ENCODE peak calls at places on chromosomes 3 and 15, in eight cellular contexts. G is ovary, L is HepG2, D is heart left ventricle, Q is GM12864, K is Panc1, T is psoas muscle, N is endodermal cell. I is an unnamed sample.

GRCh38 chr15:94119923-94120775 is 111.2 kb upstream of the MCTP2 start:
- DNase-seq in G (peak), L (peak), D (no peak), Q (peak), K (peak), T (no peak), N (peak), I (no peak)

GRCh38 chr3:3586843-3587626 is 212.2 kb upstream of the LRRN1 start:
- DNase-seq in G (no peak), L (no peak), D (no peak), Q (no peak), K (no peak), T (no peak), N (no peak), I (no peak)

GRCh38 chr15:62895905-62896316 is 146.6 kb upstream of the TPM1 start:
- DNase-seq in G (no peak), L (peak), D (no peak), Q (no peak), K (peak), T (no peak), N (no peak), I (no peak)

GRCh38 chr3:144109944-144110343 is 138.3 kb downstream of the DIPK2A start:
- DNase-seq in G (no peak), L (no peak), D (no peak), Q (no peak), K (no peak), T (no peak), N (no peak), I (no peak)

GRCh38 chr3:110625126-110625798 is 446.4 kb upstream of the NECTIN3 start:
- DNase-seq in G (no peak), L (no peak), D (no peak), Q (no peak), K (no peak), T (no peak), N (peak), I (no peak)

GRCh38 chr3:123042413-123042812 is 14.8 kb upstream of the SEMA5B start:
- DNase-seq in G (no peak), L (no peak), D (no peak), Q (no peak), K (no peak), T (no peak), N (no peak), I (no peak)

GRCh38 chr15:61558172-61559146 is 329.4 kb upstream of the RORA start:
- DNase-seq in G (no peak), L (no peak), D (no peak), Q (no peak), K (no peak), T (no peak), N (no peak), I (no peak)

GRCh38 chr15:69056365-69056764 is 41.9 kb downstream of the NOX5 start:
- DNase-seq in G (no peak), L (no peak), D (no peak), Q (no peak), K (no peak), T (no peak), N (peak), I (no peak)

GRCh38 chr3:178847170-178847569 is 224.4 kb downstream of the ZMAT3 start:
- DNase-seq in G (no peak), L (no peak), D (no peak), Q (no peak), K (no peak), T (no peak), N (no peak), I (no peak)

GRCh38 chr3:49607105-49607591 is 52.9 kb downstream of the BSN start:
- DNase-seq in G (no peak), L (no peak), D (no peak), Q (no peak), K (no peak), T (no peak), N (peak), I (no peak)

GRCh38 chr3:131193671-131194291 is 167.1 kb downstream of the NEK11 start:
- DNase-seq in G (no peak), L (no peak), D (no peak), Q (no peak), K (no peak), T (no peak), N (no peak), I (no peak)

GRCh38 chr15:23708332-23708731 is 21.2 kb upstream of the NDN start:
- DNase-seq in G (no peak), L (no peak), D (no peak), Q (no peak), K (no peak), T (no peak), N (no peak), I (no peak)

GRCh38 chr3:20141841-20142240 is 44.2 kb downstream of the SGO1 start:
- DNase-seq in G (peak), L (no peak), D (no peak), Q (no peak), K (no peak), T (peak), N (peak), I (no peak)

GRCh38 chr3:12155833-12156232 is 2.9 kb downstream of the TIMP4 start:
- DNase-seq in G (no peak), L (peak), D (no peak), Q (no peak), K (no peak), T (no peak), N (no peak), I (no peak)

GRCh38 chr3:120093119-120093922 is 926 bp downstream of the GSK3B start:
- DNase-seq in G (no peak), L (no peak), D (peak), Q (peak), K (no peak), T (no peak), N (no peak), I (no peak)

GRCh38 chr3:100402150-100402706 is 889 bp downstream of the LNP1 start:
- DNase-seq in G (no peak), L (no peak), D (no peak), Q (no peak), K (no peak), T (no peak), N (no peak), I (no peak)

GRCh38 chr3:108441081-108441507 is 69.3 kb downstream of the MYH15 start:
- DNase-seq in G (no peak), L (no peak), D (no peak), Q (no peak), K (no peak), T (no peak), N (peak), I (no peak)

GRCh38 chr3:192273611-192274010 is 453.7 kb downstream of the FGF12 start:
- DNase-seq in G (no peak), L (no peak), D (no peak), Q (no peak), K (no peak), T (no peak), N (no peak), I (no peak)

GRCh38 chr3:66037330-66037985 is 1.3 kb downstream of the MAGI1 start:
- DNase-seq in G (peak), L (peak), D (peak), Q (no peak), K (no peak), T (peak), N (peak), I (peak)

GRCh38 chr3:171172070-171172469 is 145.6 kb upstream of the SLC2A2 start:
- DNase-seq in G (no peak), L (no peak), D (no peak), Q (no peak), K (no peak), T (no peak), N (peak), I (no peak)

GRCh38 chr15:75842722-75843617 is at the start of gene UBE2Q2:
- DNase-seq in G (peak), L (peak), D (peak), Q (peak), K (no peak), T (peak), N (peak), I (peak)

GRCh38 chr15:61687124-61687523 is 373.1 kb downstream of the VPS13C start:
- DNase-seq in G (no peak), L (no peak), D (no peak), Q (no peak), K (no peak), T (no peak), N (no peak), I (no peak)

GRCh38 chr3:155131104-155131503 is 51.0 kb downstream of the MME start:
- DNase-seq in G (no peak), L (no peak), D (no peak), Q (no peak), K (no peak), T (no peak), N (no peak), I (no peak)

GRCh38 chr15:63792584-63792983 is 41.2 kb downstream of the HERC1 start:
- DNase-seq in G (no peak), L (no peak), D (no peak), Q (no peak), K (no peak), T (no peak), N (no peak), I (no peak)

GRCh38 chr3:167691366-167691765 is 37.6 kb upstream of the WDR49 start:
- DNase-seq in G (no peak), L (no peak), D (no peak), Q (peak), K (no peak), T (no peak), N (no peak), I (no peak)

GRCh38 chr3:135229018-135229495 is 434.0 kb downstream of the EPHB1 start:
- DNase-seq in G (no peak), L (no peak), D (no peak), Q (no peak), K (no peak), T (peak), N (peak), I (no peak)

GRCh38 chr3:72231439-72232196 is 446.7 kb upstream of the PROK2 start:
- DNase-seq in G (peak), L (peak), D (no peak), Q (no peak), K (no peak), T (peak), N (no peak), I (no peak)

GRCh38 chr3:41120461-41120860 is 78.8 kb upstream of the CTNNB1 start:
- DNase-seq in G (no peak), L (no peak), D (no peak), Q (no peak), K (no peak), T (no peak), N (no peak), I (no peak)

GRCh38 chr15:85879334-85880163 is 84.8 kb upstream of the KLHL25 start:
- DNase-seq in G (no peak), L (no peak), D (no peak), Q (no peak), K (no peak), T (no peak), N (peak), I (no peak)

GRCh38 chr3:98770261-98771039 is 7.3 kb downstream of the ST3GAL6 start:
- DNase-seq in G (no peak), L (no peak), D (no peak), Q (no peak), K (no peak), T (no peak), N (no peak), I (no peak)

GRCh38 chr3:166444756-166445155 is 607.5 kb upstream of the BCHE start:
- DNase-seq in G (no peak), L (no peak), D (no peak), Q (no peak), K (no peak), T (no peak), N (peak), I (peak)

GRCh38 chr15:73362900-73363299 is 5.9 kb downstream of the HCN4 start:
- DNase-seq in G (no peak), L (no peak), D (no peak), Q (no peak), K (no peak), T (no peak), N (no peak), I (no peak)

GRCh38 chr3:132652640-132653270 is 6.9 kb downstream of the ACAD11 start:
- DNase-seq in G (no peak), L (no peak), D (no peak), Q (no peak), K (no peak), T (no peak), N (no peak), I (no peak)

GRCh38 chr15:68637755-68638405 is 59.1 kb downstream of the CORO2B start:
- DNase-seq in G (peak), L (no peak), D (peak), Q (no peak), K (no peak), T (peak), N (no peak), I (peak)

GRCh38 chr3:125054436-125055164 is 1.2 kb downstream of the HEG1 start:
- DNase-seq in G (peak), L (peak), D (no peak), Q (peak), K (no peak), T (no peak), N (peak), I (no peak)

GRCh38 chr3:151468284-151468917 is 7.5 kb upstream of the IGSF10 start:
- DNase-seq in G (no peak), L (peak), D (no peak), Q (peak), K (peak), T (no peak), N (peak), I (no peak)

GRCh38 chr3:19348929-19349564 is 200.7 kb downstream of the KCNH8 start:
- DNase-seq in G (no peak), L (peak), D (no peak), Q (no peak), K (peak), T (no peak), N (peak), I (no peak)

GRCh38 chr3:172447611-172448579 is at the start of gene GHSR:
- DNase-seq in G (no peak), L (no peak), D (no peak), Q (no peak), K (no peak), T (no peak), N (peak), I (no peak)

DNA sequence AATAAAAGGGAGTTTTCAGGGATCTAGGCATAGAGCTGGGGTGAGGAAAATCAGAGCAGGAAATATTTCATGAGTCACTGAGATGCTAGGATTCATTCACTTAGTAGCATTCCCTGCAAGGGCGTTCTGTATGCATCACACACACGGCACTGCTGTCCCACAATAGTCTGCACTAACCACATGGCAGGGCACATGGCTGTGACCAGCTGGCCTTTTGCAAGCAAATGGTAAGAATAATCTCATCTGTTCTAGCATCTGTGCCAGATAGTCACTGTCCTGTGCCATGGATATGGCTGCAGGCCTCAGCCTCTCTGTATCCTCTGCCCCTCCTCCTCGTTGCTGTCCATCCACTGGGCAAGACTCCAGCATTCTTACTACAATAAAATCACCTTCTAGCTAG is 37.8 kb downstream of the BOC start:
- DNase-seq in G (no peak), L (no peak), D (no peak), Q (no peak), K (no peak), T (no peak), N (no peak), I (no peak)
- H3K4me3 ChIP-seq in G (no peak), L (no peak), D (no peak), Q (no peak), K (no peak), T (no peak), N (no peak), I (no peak)

GRCh38 chr15:45187578-45187893 is 230 bp downstream of the SHF start:
- DNase-seq in G (peak), L (no peak), D (no peak), Q (no peak), K (no peak), T (no peak), N (no peak), I (peak)
- H3K4me3 ChIP-seq in G (peak), L (peak), D (peak), Q (peak), K (peak), T (peak), N (peak), I (peak)

DNA sequence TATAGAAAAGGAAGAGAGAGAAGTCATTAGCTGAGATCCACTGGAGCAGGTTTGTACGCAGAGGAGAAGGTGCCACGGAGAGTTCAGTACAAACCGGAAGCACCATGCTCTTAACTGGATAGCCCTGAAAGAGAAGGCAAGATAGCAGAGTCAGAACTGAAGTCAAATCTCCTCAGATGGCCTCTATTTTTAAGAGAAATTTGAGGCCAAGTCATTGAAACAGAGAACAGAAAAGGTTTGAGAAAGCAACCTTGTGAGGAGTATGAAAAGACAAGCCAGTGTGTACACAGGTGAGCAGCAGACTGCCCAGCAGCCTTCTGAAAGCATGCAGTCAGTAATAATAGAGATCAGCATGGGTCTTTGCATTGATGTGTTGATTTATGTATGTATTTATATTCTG is 66.1 kb upstream of the SPRED1 start:
- DNase-seq in G (no peak), L (no peak), D (no peak), Q (no peak), K (no peak), T (no peak), N (no peak), I (no peak)
- H3K4me3 ChIP-seq in G (no peak), L (no peak), D (no peak), Q (no peak), K (no peak), T (no peak), N (no peak), I (no peak)

DNA sequence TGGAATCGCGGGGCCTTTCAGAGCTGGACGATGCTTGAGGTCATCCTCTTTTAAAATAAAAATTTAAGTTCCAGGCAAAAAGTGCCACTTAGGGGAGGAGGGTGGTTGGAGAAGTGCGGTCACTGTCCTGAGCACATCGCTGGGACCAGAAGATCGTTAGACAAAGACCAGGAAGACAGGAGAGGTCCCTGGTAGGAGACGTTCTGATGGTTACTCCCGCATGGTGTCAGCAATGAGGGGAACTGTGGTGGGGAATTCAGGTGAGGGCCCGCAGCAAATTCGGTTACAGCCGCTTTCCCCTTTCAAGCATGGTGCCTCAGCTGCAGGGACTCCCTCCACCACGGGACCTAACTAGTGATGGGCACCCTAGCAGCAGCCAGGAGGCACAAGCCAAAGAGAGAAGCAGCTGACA is 1.0 kb upstream of the ISY1 start:
- DNase-seq in G (no peak), L (peak), D (no peak), Q (no peak), K (no peak), T (peak), N (peak), I (no peak)
- H3K4me3 ChIP-seq in G (peak), L (peak), D (peak), Q (peak), K (peak), T (peak), N (peak), I (peak)

I was measured in aorta.